ENCODE peak calls at places on chromosomes 4 and X, in five cellular contexts. One of them, this sample, is unnamed.

GRCh38 chr4:37625499-37625898 is 60.7 kb downstream of the RELL1 start:
- DNase-seq in fibroblast of pulmonary artery: no peak
- DNase-seq in anterior cingulate cortex: no peak
- DNase-seq in fibroblast of mammary gland: no peak
- DNase-seq in glomerular endothelial cell: no peak
- DNase-seq in this sample: no peak

GRCh38 chr4:183349673-183350072 is 27.4 kb upstream of the CLDN24 start:
- DNase-seq in glomerular endothelial cell: no peak
- DNase-seq in anterior cingulate cortex: no peak
- DNase-seq in fibroblast of mammary gland: peak
- DNase-seq in fibroblast of pulmonary artery: no peak
- DNase-seq in this sample: no peak

GRCh38 chr4:6333301-6334202 is 63.9 kb downstream of the WFS1 start:
- DNase-seq in fibroblast of mammary gland: peak
- DNase-seq in fibroblast of pulmonary artery: peak
- DNase-seq in glomerular endothelial cell: no peak
- DNase-seq in anterior cingulate cortex: no peak
- DNase-seq in this sample: no peak

GRCh38 chr4:683982-684571 is 4.9 kb downstream of the SLC49A3 start:
- DNase-seq in glomerular endothelial cell: no peak
- DNase-seq in fibroblast of mammary gland: peak
- DNase-seq in anterior cingulate cortex: no peak
- DNase-seq in fibroblast of pulmonary artery: peak
- DNase-seq in this sample: no peak

GRCh38 chr4:153439831-153440230 is 26.3 kb upstream of the TMEM131L start:
- DNase-seq in glomerular endothelial cell: no peak
- DNase-seq in fibroblast of mammary gland: no peak
- DNase-seq in fibroblast of pulmonary artery: no peak
- DNase-seq in anterior cingulate cortex: no peak
- DNase-seq in this sample: no peak

GRCh38 chrX:78514852-78515251 is 144.3 kb downstream of the RTL3 start:
- DNase-seq in fibroblast of pulmonary artery: no peak
- DNase-seq in glomerular endothelial cell: no peak
- DNase-seq in fibroblast of mammary gland: peak
- DNase-seq in anterior cingulate cortex: no peak
- DNase-seq in this sample: no peak

GRCh38 chr4:38669233-38669632 is 5.2 kb downstream of the KLF3 start:
- DNase-seq in glomerular endothelial cell: no peak
- DNase-seq in fibroblast of pulmonary artery: peak
- DNase-seq in fibroblast of mammary gland: no peak
- DNase-seq in anterior cingulate cortex: no peak
- DNase-seq in this sample: no peak

GRCh38 chr4:35562831-35563230 is 681.5 kb downstream of the ARAP2 start:
- DNase-seq in anterior cingulate cortex: no peak
- DNase-seq in glomerular endothelial cell: no peak
- DNase-seq in fibroblast of mammary gland: no peak
- DNase-seq in fibroblast of pulmonary artery: no peak
- DNase-seq in this sample: no peak

GRCh38 chrX:133053854-133054565 is 42.9 kb downstream of the USP26 start:
- DNase-seq in fibroblast of mammary gland: peak
- DNase-seq in glomerular endothelial cell: no peak
- DNase-seq in fibroblast of pulmonary artery: no peak
- DNase-seq in anterior cingulate cortex: no peak
- DNase-seq in this sample: no peak

GRCh38 chr4:1801286-1801958 is 8.3 kb downstream of the FGFR3 start:
- DNase-seq in anterior cingulate cortex: no peak
- DNase-seq in glomerular endothelial cell: no peak
- DNase-seq in fibroblast of pulmonary artery: no peak
- DNase-seq in fibroblast of mammary gland: no peak
- DNase-seq in this sample: no peak

GRCh38 chrX:124388562-124388961 is 42.2 kb downstream of the SH2D1A start:
- DNase-seq in fibroblast of pulmonary artery: peak
- DNase-seq in glomerular endothelial cell: peak
- DNase-seq in anterior cingulate cortex: peak
- DNase-seq in fibroblast of mammary gland: peak
- DNase-seq in this sample: peak

GRCh38 chr4:92021788-92022187 is 282.0 kb upstream of the GRID2 start:
- DNase-seq in anterior cingulate cortex: no peak
- DNase-seq in glomerular endothelial cell: no peak
- DNase-seq in fibroblast of mammary gland: no peak
- DNase-seq in fibroblast of pulmonary artery: no peak
- DNase-seq in this sample: no peak

GRCh38 chr4:152956650-152957436 is 20.7 kb downstream of the FHDC1 start:
- DNase-seq in fibroblast of pulmonary artery: no peak
- DNase-seq in glomerular endothelial cell: no peak
- DNase-seq in fibroblast of mammary gland: no peak
- DNase-seq in anterior cingulate cortex: no peak
- DNase-seq in this sample: no peak

GRCh38 chrX:150363561-150364346 is 637 bp downstream of the MAMLD1 start:
- DNase-seq in fibroblast of pulmonary artery: peak
- DNase-seq in anterior cingulate cortex: no peak
- DNase-seq in glomerular endothelial cell: no peak
- DNase-seq in fibroblast of mammary gland: peak
- DNase-seq in this sample: peak

GRCh38 chr4:1993169-1993516 is 15.6 kb downstream of the NELFA start:
- DNase-seq in glomerular endothelial cell: no peak
- DNase-seq in fibroblast of pulmonary artery: no peak
- DNase-seq in anterior cingulate cortex: no peak
- DNase-seq in fibroblast of mammary gland: no peak
- DNase-seq in this sample: no peak

This sample was measured in C1 segment of cervical spinal cord.